ENCODE peak calls at places on chromosomes 1 and 21, in nine cellular contexts. One of them, this sample, is unnamed.

GRCh38 chr1:59990470-59990869 is 63.9 kb upstream of the CYP2J2 start:
- DNase-seq in cardiac fibroblast: no peak
- DNase-seq in stimulated activated CD8-positive, alpha-beta memory T cell treated with anti-CD3 and anti-CD28 coated beads, Interleukin-2, amount 100 ng/mL, for 1 hour: no peak
- DNase-seq in stromal cell of bone marrow: no peak
- DNase-seq in omental fat pad: no peak
- DNase-seq in IMR-90: no peak
- DNase-seq in psoas muscle: no peak
- DNase-seq in activated gamma-delta T cell treated with Interleukin-2 at 50 U/mL for 16 hours: no peak
- DNase-seq in bronchial epithelial cell: no peak
- DNase-seq in this sample: no peak

GRCh38 chr1:94084085-94084484 is 36.9 kb downstream of the ABCA4 start:
- DNase-seq in cardiac fibroblast: no peak
- DNase-seq in stimulated activated CD8-positive, alpha-beta memory T cell treated with anti-CD3 and anti-CD28 coated beads, Interleukin-2, amount 100 ng/mL, for 1 hour: no peak
- DNase-seq in stromal cell of bone marrow: no peak
- DNase-seq in omental fat pad: no peak
- DNase-seq in IMR-90: no peak
- DNase-seq in psoas muscle: no peak
- DNase-seq in activated gamma-delta T cell treated with Interleukin-2 at 50 U/mL for 16 hours: no peak
- DNase-seq in bronchial epithelial cell: no peak
- DNase-seq in this sample: no peak

GRCh38 chr1:36109041-36109679 is 15.9 kb downstream of the COL8A2 start:
- DNase-seq in cardiac fibroblast: peak
- DNase-seq in stimulated activated CD8-positive, alpha-beta memory T cell treated with anti-CD3 and anti-CD28 coated beads, Interleukin-2, amount 100 ng/mL, for 1 hour: no peak
- DNase-seq in stromal cell of bone marrow: peak
- DNase-seq in omental fat pad: no peak
- DNase-seq in IMR-90: peak
- DNase-seq in psoas muscle: no peak
- DNase-seq in activated gamma-delta T cell treated with Interleukin-2 at 50 U/mL for 16 hours: peak
- DNase-seq in bronchial epithelial cell: peak
- DNase-seq in this sample: no peak

GRCh38 chr1:230682274-230682673 is 31.6 kb downstream of the AGT start:
- DNase-seq in cardiac fibroblast: peak
- DNase-seq in stimulated activated CD8-positive, alpha-beta memory T cell treated with anti-CD3 and anti-CD28 coated beads, Interleukin-2, amount 100 ng/mL, for 1 hour: no peak
- DNase-seq in stromal cell of bone marrow: no peak
- DNase-seq in omental fat pad: no peak
- DNase-seq in IMR-90: no peak
- DNase-seq in psoas muscle: no peak
- DNase-seq in activated gamma-delta T cell treated with Interleukin-2 at 50 U/mL for 16 hours: no peak
- DNase-seq in bronchial epithelial cell: no peak
- DNase-seq in this sample: no peak

GRCh38 chr1:93411000-93411399 is 36.9 kb upstream of the FNBP1L start:
- DNase-seq in cardiac fibroblast: no peak
- DNase-seq in stimulated activated CD8-positive, alpha-beta memory T cell treated with anti-CD3 and anti-CD28 coated beads, Interleukin-2, amount 100 ng/mL, for 1 hour: no peak
- DNase-seq in stromal cell of bone marrow: no peak
- DNase-seq in omental fat pad: no peak
- DNase-seq in IMR-90: no peak
- DNase-seq in psoas muscle: no peak
- DNase-seq in activated gamma-delta T cell treated with Interleukin-2 at 50 U/mL for 16 hours: no peak
- DNase-seq in bronchial epithelial cell: no peak
- DNase-seq in this sample: no peak

GRCh38 chr1:239993333-239993732 is 98.3 kb upstream of the FMN2 start:
- DNase-seq in cardiac fibroblast: no peak
- DNase-seq in stimulated activated CD8-positive, alpha-beta memory T cell treated with anti-CD3 and anti-CD28 coated beads, Interleukin-2, amount 100 ng/mL, for 1 hour: no peak
- DNase-seq in stromal cell of bone marrow: no peak
- DNase-seq in omental fat pad: no peak
- DNase-seq in IMR-90: no peak
- DNase-seq in psoas muscle: no peak
- DNase-seq in activated gamma-delta T cell treated with Interleukin-2 at 50 U/mL for 16 hours: no peak
- DNase-seq in bronchial epithelial cell: no peak
- DNase-seq in this sample: no peak

GRCh38 chr1:15620155-15620545 is 2.9 kb downstream of the DDI2 start:
- DNase-seq in cardiac fibroblast: peak
- DNase-seq in stimulated activated CD8-positive, alpha-beta memory T cell treated with anti-CD3 and anti-CD28 coated beads, Interleukin-2, amount 100 ng/mL, for 1 hour: no peak
- DNase-seq in stromal cell of bone marrow: no peak
- DNase-seq in omental fat pad: no peak
- DNase-seq in IMR-90: peak
- DNase-seq in psoas muscle: no peak
- DNase-seq in activated gamma-delta T cell treated with Interleukin-2 at 50 U/mL for 16 hours: peak
- DNase-seq in bronchial epithelial cell: peak
- DNase-seq in this sample: no peak

GRCh38 chr1:78591971-78592370 is 28.3 kb upstream of the IFI44L start:
- DNase-seq in cardiac fibroblast: no peak
- DNase-seq in stimulated activated CD8-positive, alpha-beta memory T cell treated with anti-CD3 and anti-CD28 coated beads, Interleukin-2, amount 100 ng/mL, for 1 hour: no peak
- DNase-seq in stromal cell of bone marrow: peak
- DNase-seq in omental fat pad: no peak
- DNase-seq in IMR-90: no peak
- DNase-seq in psoas muscle: no peak
- DNase-seq in activated gamma-delta T cell treated with Interleukin-2 at 50 U/mL for 16 hours: no peak
- DNase-seq in bronchial epithelial cell: no peak
- DNase-seq in this sample: no peak

GRCh38 chr1:65105596-65105995 is 42.4 kb upstream of the AK4 start:
- DNase-seq in cardiac fibroblast: no peak
- DNase-seq in stimulated activated CD8-positive, alpha-beta memory T cell treated with anti-CD3 and anti-CD28 coated beads, Interleukin-2, amount 100 ng/mL, for 1 hour: no peak
- DNase-seq in stromal cell of bone marrow: no peak
- DNase-seq in omental fat pad: no peak
- DNase-seq in IMR-90: no peak
- DNase-seq in psoas muscle: no peak
- DNase-seq in activated gamma-delta T cell treated with Interleukin-2 at 50 U/mL for 16 hours: no peak
- DNase-seq in bronchial epithelial cell: peak
- DNase-seq in this sample: no peak

GRCh38 chr1:64915381-64916274 is 50.7 kb downstream of the JAK1 start:
- DNase-seq in cardiac fibroblast: peak
- DNase-seq in stimulated activated CD8-positive, alpha-beta memory T cell treated with anti-CD3 and anti-CD28 coated beads, Interleukin-2, amount 100 ng/mL, for 1 hour: no peak
- DNase-seq in stromal cell of bone marrow: no peak
- DNase-seq in omental fat pad: no peak
- DNase-seq in IMR-90: peak
- DNase-seq in psoas muscle: no peak
- DNase-seq in activated gamma-delta T cell treated with Interleukin-2 at 50 U/mL for 16 hours: no peak
- DNase-seq in bronchial epithelial cell: peak
- DNase-seq in this sample: no peak

GRCh38 chr1:44406761-44407429 is 1.8 kb downstream of the RNF220 start:
- DNase-seq in cardiac fibroblast: no peak
- DNase-seq in stimulated activated CD8-positive, alpha-beta memory T cell treated with anti-CD3 and anti-CD28 coated beads, Interleukin-2, amount 100 ng/mL, for 1 hour: no peak
- DNase-seq in stromal cell of bone marrow: no peak
- DNase-seq in omental fat pad: no peak
- DNase-seq in IMR-90: no peak
- DNase-seq in psoas muscle: no peak
- DNase-seq in activated gamma-delta T cell treated with Interleukin-2 at 50 U/mL for 16 hours: no peak
- DNase-seq in bronchial epithelial cell: no peak
- DNase-seq in this sample: peak

GRCh38 chr1:226983247-226983997 is 43.3 kb downstream of the COQ8A start:
- DNase-seq in cardiac fibroblast: no peak
- DNase-seq in stimulated activated CD8-positive, alpha-beta memory T cell treated with anti-CD3 and anti-CD28 coated beads, Interleukin-2, amount 100 ng/mL, for 1 hour: no peak
- DNase-seq in stromal cell of bone marrow: no peak
- DNase-seq in omental fat pad: no peak
- DNase-seq in IMR-90: no peak
- DNase-seq in psoas muscle: no peak
- DNase-seq in activated gamma-delta T cell treated with Interleukin-2 at 50 U/mL for 16 hours: no peak
- DNase-seq in bronchial epithelial cell: no peak
- DNase-seq in this sample: no peak

GRCh38 chr1:215786997-215787396 is 219.9 kb downstream of the KCTD3 start:
- DNase-seq in cardiac fibroblast: no peak
- DNase-seq in stimulated activated CD8-positive, alpha-beta memory T cell treated with anti-CD3 and anti-CD28 coated beads, Interleukin-2, amount 100 ng/mL, for 1 hour: no peak
- DNase-seq in stromal cell of bone marrow: no peak
- DNase-seq in omental fat pad: no peak
- DNase-seq in IMR-90: no peak
- DNase-seq in psoas muscle: no peak
- DNase-seq in activated gamma-delta T cell treated with Interleukin-2 at 50 U/mL for 16 hours: no peak
- DNase-seq in bronchial epithelial cell: no peak
- DNase-seq in this sample: no peak

GRCh38 chr1:162902372-162902771 is 41.4 kb upstream of the CCDC190 start:
- DNase-seq in cardiac fibroblast: no peak
- DNase-seq in stimulated activated CD8-positive, alpha-beta memory T cell treated with anti-CD3 and anti-CD28 coated beads, Interleukin-2, amount 100 ng/mL, for 1 hour: no peak
- DNase-seq in stromal cell of bone marrow: no peak
- DNase-seq in omental fat pad: no peak
- DNase-seq in IMR-90: peak
- DNase-seq in psoas muscle: no peak
- DNase-seq in activated gamma-delta T cell treated with Interleukin-2 at 50 U/mL for 16 hours: no peak
- DNase-seq in bronchial epithelial cell: peak
- DNase-seq in this sample: no peak

GRCh38 chr1:46180082-46180616 is 3.9 kb upstream of the P3R3URF start:
- DNase-seq in cardiac fibroblast: no peak
- DNase-seq in stimulated activated CD8-positive, alpha-beta memory T cell treated with anti-CD3 and anti-CD28 coated beads, Interleukin-2, amount 100 ng/mL, for 1 hour: no peak
- DNase-seq in stromal cell of bone marrow: no peak
- DNase-seq in omental fat pad: no peak
- DNase-seq in IMR-90: no peak
- DNase-seq in psoas muscle: no peak
- DNase-seq in activated gamma-delta T cell treated with Interleukin-2 at 50 U/mL for 16 hours: no peak
- DNase-seq in bronchial epithelial cell: peak
- DNase-seq in this sample: no peak

GRCh38 chr1:151156515-151156819 is at the start of gene TNFAIP8L2:
- DNase-seq in cardiac fibroblast: no peak
- DNase-seq in stimulated activated CD8-positive, alpha-beta memory T cell treated with anti-CD3 and anti-CD28 coated beads, Interleukin-2, amount 100 ng/mL, for 1 hour: peak
- DNase-seq in stromal cell of bone marrow: no peak
- DNase-seq in omental fat pad: no peak
- DNase-seq in IMR-90: no peak
- DNase-seq in psoas muscle: no peak
- DNase-seq in activated gamma-delta T cell treated with Interleukin-2 at 50 U/mL for 16 hours: peak
- DNase-seq in bronchial epithelial cell: no peak
- DNase-seq in this sample: no peak

GRCh38 chr1:34547043-34547674 is 207.7 kb upstream of the GJB5 start:
- DNase-seq in cardiac fibroblast: no peak
- DNase-seq in stimulated activated CD8-positive, alpha-beta memory T cell treated with anti-CD3 and anti-CD28 coated beads, Interleukin-2, amount 100 ng/mL, for 1 hour: no peak
- DNase-seq in stromal cell of bone marrow: no peak
- DNase-seq in omental fat pad: no peak
- DNase-seq in IMR-90: no peak
- DNase-seq in psoas muscle: no peak
- DNase-seq in activated gamma-delta T cell treated with Interleukin-2 at 50 U/mL for 16 hours: no peak
- DNase-seq in bronchial epithelial cell: peak
- DNase-seq in this sample: peak

GRCh38 chr1:107135466-107135865 is 5.4 kb upstream of the NTNG1 start:
- DNase-seq in cardiac fibroblast: peak
- DNase-seq in stimulated activated CD8-positive, alpha-beta memory T cell treated with anti-CD3 and anti-CD28 coated beads, Interleukin-2, amount 100 ng/mL, for 1 hour: no peak
- DNase-seq in stromal cell of bone marrow: no peak
- DNase-seq in omental fat pad: no peak
- DNase-seq in IMR-90: peak
- DNase-seq in psoas muscle: no peak
- DNase-seq in activated gamma-delta T cell treated with Interleukin-2 at 50 U/mL for 16 hours: no peak
- DNase-seq in bronchial epithelial cell: peak
- DNase-seq in this sample: peak

GRCh38 chr1:154485905-154486304 is 16.1 kb upstream of the TDRD10 start:
- DNase-seq in cardiac fibroblast: peak
- DNase-seq in stimulated activated CD8-positive, alpha-beta memory T cell treated with anti-CD3 and anti-CD28 coated beads, Interleukin-2, amount 100 ng/mL, for 1 hour: no peak
- DNase-seq in stromal cell of bone marrow: no peak
- DNase-seq in omental fat pad: no peak
- DNase-seq in IMR-90: no peak
- DNase-seq in psoas muscle: no peak
- DNase-seq in activated gamma-delta T cell treated with Interleukin-2 at 50 U/mL for 16 hours: no peak
- DNase-seq in bronchial epithelial cell: no peak
- DNase-seq in this sample: no peak

GRCh38 chr1:186482661-186483255 is 21.8 kb upstream of the PDC start:
- DNase-seq in cardiac fibroblast: peak
- DNase-seq in stimulated activated CD8-positive, alpha-beta memory T cell treated with anti-CD3 and anti-CD28 coated beads, Interleukin-2, amount 100 ng/mL, for 1 hour: no peak
- DNase-seq in stromal cell of bone marrow: peak
- DNase-seq in omental fat pad: peak
- DNase-seq in IMR-90: peak
- DNase-seq in psoas muscle: peak
- DNase-seq in activated gamma-delta T cell treated with Interleukin-2 at 50 U/mL for 16 hours: peak
- DNase-seq in bronchial epithelial cell: peak
- DNase-seq in this sample: peak

GRCh38 chr1:203586495-203586894 is 40.1 kb upstream of the ATP2B4 start:
- DNase-seq in cardiac fibroblast: no peak
- DNase-seq in stimulated activated CD8-positive, alpha-beta memory T cell treated with anti-CD3 and anti-CD28 coated beads, Interleukin-2, amount 100 ng/mL, for 1 hour: no peak
- DNase-seq in stromal cell of bone marrow: no peak
- DNase-seq in omental fat pad: no peak
- DNase-seq in IMR-90: no peak
- DNase-seq in psoas muscle: no peak
- DNase-seq in activated gamma-delta T cell treated with Interleukin-2 at 50 U/mL for 16 hours: no peak
- DNase-seq in bronchial epithelial cell: no peak
- DNase-seq in this sample: no peak

GRCh38 chr1:224211262-224211962 is 28.4 kb downstream of the DEGS1 start:
- DNase-seq in cardiac fibroblast: peak
- DNase-seq in stimulated activated CD8-positive, alpha-beta memory T cell treated with anti-CD3 and anti-CD28 coated beads, Interleukin-2, amount 100 ng/mL, for 1 hour: no peak
- DNase-seq in stromal cell of bone marrow: peak
- DNase-seq in omental fat pad: no peak
- DNase-seq in IMR-90: peak
- DNase-seq in psoas muscle: no peak
- DNase-seq in activated gamma-delta T cell treated with Interleukin-2 at 50 U/mL for 16 hours: no peak
- DNase-seq in bronchial epithelial cell: peak
- DNase-seq in this sample: peak

GRCh38 chr1:12434174-12434573 is 183.8 kb downstream of the DHRS3 start:
- DNase-seq in cardiac fibroblast: peak
- DNase-seq in stimulated activated CD8-positive, alpha-beta memory T cell treated with anti-CD3 and anti-CD28 coated beads, Interleukin-2, amount 100 ng/mL, for 1 hour: no peak
- DNase-seq in stromal cell of bone marrow: no peak
- DNase-seq in omental fat pad: no peak
- DNase-seq in IMR-90: peak
- DNase-seq in psoas muscle: no peak
- DNase-seq in activated gamma-delta T cell treated with Interleukin-2 at 50 U/mL for 16 hours: peak
- DNase-seq in bronchial epithelial cell: peak
- DNase-seq in this sample: peak

GRCh38 chr1:204358605-204359004 is 1.1 kb downstream of the PLEKHA6 start:
- DNase-seq in cardiac fibroblast: no peak
- DNase-seq in stimulated activated CD8-positive, alpha-beta memory T cell treated with anti-CD3 and anti-CD28 coated beads, Interleukin-2, amount 100 ng/mL, for 1 hour: no peak
- DNase-seq in stromal cell of bone marrow: no peak
- DNase-seq in omental fat pad: no peak
- DNase-seq in IMR-90: no peak
- DNase-seq in psoas muscle: no peak
- DNase-seq in activated gamma-delta T cell treated with Interleukin-2 at 50 U/mL for 16 hours: no peak
- DNase-seq in bronchial epithelial cell: no peak
- DNase-seq in this sample: no peak

GRCh38 chr21:33053986-33054385 is 16.0 kb upstream of the OLIG1 start:
- DNase-seq in cardiac fibroblast: no peak
- DNase-seq in stimulated activated CD8-positive, alpha-beta memory T cell treated with anti-CD3 and anti-CD28 coated beads, Interleukin-2, amount 100 ng/mL, for 1 hour: no peak
- DNase-seq in stromal cell of bone marrow: no peak
- DNase-seq in omental fat pad: no peak
- DNase-seq in IMR-90: no peak
- DNase-seq in psoas muscle: no peak
- DNase-seq in activated gamma-delta T cell treated with Interleukin-2 at 50 U/mL for 16 hours: no peak
- DNase-seq in bronchial epithelial cell: no peak
- DNase-seq in this sample: no peak

GRCh38 chr1:229093546-229094336 is 177.2 kb upstream of the RAB4A start:
- DNase-seq in cardiac fibroblast: no peak
- DNase-seq in stimulated activated CD8-positive, alpha-beta memory T cell treated with anti-CD3 and anti-CD28 coated beads, Interleukin-2, amount 100 ng/mL, for 1 hour: no peak
- DNase-seq in stromal cell of bone marrow: no peak
- DNase-seq in omental fat pad: no peak
- DNase-seq in IMR-90: no peak
- DNase-seq in psoas muscle: no peak
- DNase-seq in activated gamma-delta T cell treated with Interleukin-2 at 50 U/mL for 16 hours: no peak
- DNase-seq in bronchial epithelial cell: peak
- DNase-seq in this sample: no peak

GRCh38 chr1:162323023-162323422 is 53.6 kb downstream of the SPATA46 start:
- DNase-seq in cardiac fibroblast: no peak
- DNase-seq in stimulated activated CD8-positive, alpha-beta memory T cell treated with anti-CD3 and anti-CD28 coated beads, Interleukin-2, amount 100 ng/mL, for 1 hour: no peak
- DNase-seq in stromal cell of bone marrow: no peak
- DNase-seq in omental fat pad: no peak
- DNase-seq in IMR-90: no peak
- DNase-seq in psoas muscle: no peak
- DNase-seq in activated gamma-delta T cell treated with Interleukin-2 at 50 U/mL for 16 hours: no peak
- DNase-seq in bronchial epithelial cell: no peak
- DNase-seq in this sample: no peak

GRCh38 chr1:2598329-2598931 is 11.9 kb downstream of the PRXL2B start:
- DNase-seq in cardiac fibroblast: no peak
- DNase-seq in stimulated activated CD8-positive, alpha-beta memory T cell treated with anti-CD3 and anti-CD28 coated beads, Interleukin-2, amount 100 ng/mL, for 1 hour: no peak
- DNase-seq in stromal cell of bone marrow: no peak
- DNase-seq in omental fat pad: no peak
- DNase-seq in IMR-90: no peak
- DNase-seq in psoas muscle: no peak
- DNase-seq in activated gamma-delta T cell treated with Interleukin-2 at 50 U/mL for 16 hours: no peak
- DNase-seq in bronchial epithelial cell: no peak
- DNase-seq in this sample: no peak

GRCh38 chr1:57424231-57425027 is 569 bp upstream of the DAB1 start:
- DNase-seq in cardiac fibroblast: peak
- DNase-seq in stimulated activated CD8-positive, alpha-beta memory T cell treated with anti-CD3 and anti-CD28 coated beads, Interleukin-2, amount 100 ng/mL, for 1 hour: no peak
- DNase-seq in stromal cell of bone marrow: no peak
- DNase-seq in omental fat pad: no peak
- DNase-seq in IMR-90: peak
- DNase-seq in psoas muscle: no peak
- DNase-seq in activated gamma-delta T cell treated with Interleukin-2 at 50 U/mL for 16 hours: no peak
- DNase-seq in bronchial epithelial cell: no peak
- DNase-seq in this sample: peak

GRCh38 chr1:48203287-48203900 is 19.1 kb upstream of the SLC5A9 start:
- DNase-seq in cardiac fibroblast: peak
- DNase-seq in stimulated activated CD8-positive, alpha-beta memory T cell treated with anti-CD3 and anti-CD28 coated beads, Interleukin-2, amount 100 ng/mL, for 1 hour: no peak
- DNase-seq in stromal cell of bone marrow: peak
- DNase-seq in omental fat pad: no peak
- DNase-seq in IMR-90: peak
- DNase-seq in psoas muscle: no peak
- DNase-seq in activated gamma-delta T cell treated with Interleukin-2 at 50 U/mL for 16 hours: no peak
- DNase-seq in bronchial epithelial cell: peak
- DNase-seq in this sample: peak

GRCh38 chr1:12040457-12041051 is 21.3 kb downstream of the MIIP start:
- DNase-seq in cardiac fibroblast: peak
- DNase-seq in stimulated activated CD8-positive, alpha-beta memory T cell treated with anti-CD3 and anti-CD28 coated beads, Interleukin-2, amount 100 ng/mL, for 1 hour: no peak
- DNase-seq in stromal cell of bone marrow: peak
- DNase-seq in omental fat pad: no peak
- DNase-seq in IMR-90: peak
- DNase-seq in psoas muscle: no peak
- DNase-seq in activated gamma-delta T cell treated with Interleukin-2 at 50 U/mL for 16 hours: no peak
- DNase-seq in bronchial epithelial cell: peak
- DNase-seq in this sample: peak